ENCODE peak calls at places on chromosome 1, in five cellular contexts. C is tibial nerve, H is A549, G is AG09309, Q is adrenal gland. E is an unnamed sample.

GRCh38 chr1:109687641-109688499 is at the start of gene GSTM1:
- DNase-seq in C (no peak), H (no peak), G (peak; percentile 21), Q (peak; percentile 90), E (no peak)

GRCh38 chr1:151584278-151584677 is 27.6 kb upstream of the SNX27 start:
- DNase-seq in C (no peak), H (no peak), G (no peak), Q (no peak), E (no peak)

GRCh38 chr1:159872896-159873295 is 10.4 kb upstream of the VSIG8 start:
- DNase-seq in C (no peak), H (no peak), G (no peak), Q (no peak), E (no peak)

GRCh38 chr1:228285661-228286504 is 78.0 kb downstream of the OBSCN start:
- DNase-seq in C (no peak), H (no peak), G (no peak), Q (no peak), E (peak; percentile 5)

GRCh38 chr1:46757256-46757955 is 38.5 kb upstream of the EFCAB14 start:
- DNase-seq in C (no peak), H (no peak), G (no peak), Q (no peak), E (no peak)

GRCh38 chr1:223188618-223189356 is 45.7 kb upstream of the TLR5 start:
- DNase-seq in C (no peak), H (no peak), G (no peak), Q (no peak), E (no peak)

GRCh38 chr1:160742428-160743127 is 3.5 kb downstream of the SLAMF7 start:
- DNase-seq in C (no peak), H (no peak), G (no peak), Q (no peak), E (no peak)

GRCh38 chr1:119682141-119682540 is 29.6 kb upstream of the PHGDH start:
- DNase-seq in C (no peak), H (no peak), G (no peak), Q (no peak), E (no peak)

GRCh38 chr1:143699731-143700130 is 272.1 kb downstream of the FAM72C start:
- DNase-seq in C (no peak), H (no peak), G (no peak), Q (no peak), E (peak; percentile 19)

GRCh38 chr1:37890378-37891014 is 31.1 kb upstream of the MTF1 start:
- DNase-seq in C (peak; percentile 28), H (peak; percentile 14), G (peak; percentile 11), Q (no peak), E (no peak)

GRCh38 chr1:234726359-234726836 is 116.4 kb upstream of the IRF2BP2 start:
- DNase-seq in C (peak; percentile 36), H (no peak), G (no peak), Q (no peak), E (no peak)

GRCh38 chr1:78142731-78143130 is 97.0 kb downstream of the GIPC2 start:
- DNase-seq in C (no peak), H (no peak), G (no peak), Q (no peak), E (no peak)
- H3K4me3 ChIP-seq in C (peak overlapping the region; percentile 2), H (no peak overlapping the region), G (no peak overlapping the region), Q (no peak overlapping the region), E (no peak overlapping the region)

DNA sequence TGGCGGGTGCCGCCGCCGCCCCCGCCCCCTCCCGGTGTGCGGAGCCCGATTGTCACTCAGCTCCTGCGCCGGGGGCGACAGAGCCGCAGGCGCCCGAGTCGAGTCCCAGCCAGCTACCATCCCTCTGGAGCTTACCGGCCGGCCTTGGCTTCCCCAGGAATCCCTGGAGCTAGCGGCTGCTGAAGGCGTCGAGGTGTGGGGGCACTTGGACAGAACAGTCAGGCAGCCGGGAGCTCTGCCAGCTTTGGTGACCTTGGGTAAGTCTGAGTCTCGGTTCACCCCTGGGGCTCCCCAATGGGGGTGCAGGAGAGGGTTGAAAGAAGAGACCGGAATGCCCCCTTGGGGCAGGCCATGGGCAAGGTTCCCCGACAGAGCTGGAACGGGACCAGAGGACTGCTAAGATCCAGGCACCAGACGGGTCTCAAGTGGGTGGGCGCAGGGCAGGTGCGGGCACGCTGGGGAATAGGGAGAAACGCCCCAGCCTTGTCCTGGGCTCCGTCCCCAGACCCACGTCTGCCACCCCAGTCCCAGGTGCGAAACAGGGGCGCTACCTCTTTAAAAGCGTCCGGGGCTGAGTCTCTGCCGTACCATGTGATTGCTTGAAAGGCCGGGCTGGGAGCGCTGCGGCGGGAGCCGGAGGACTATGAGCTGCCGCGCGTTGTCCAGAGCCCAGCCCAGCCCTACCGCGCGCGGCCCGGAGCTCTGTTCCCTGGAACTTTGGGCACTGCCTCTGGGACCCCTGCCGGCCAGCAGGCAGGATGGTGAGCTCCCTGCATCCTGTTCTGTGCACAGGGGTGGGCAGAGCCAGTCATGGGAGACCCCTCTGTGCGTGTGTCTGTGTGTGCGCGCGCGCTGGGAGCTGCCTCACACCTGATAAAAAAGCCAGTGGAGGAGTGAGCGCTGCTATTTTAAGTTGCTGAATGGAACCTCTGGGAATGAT is at the start of gene ADORA1:
- DNase-seq in C (peak; percentile 55), H (peak; percentile 55), G (no peak), Q (peak; percentile 74), E (peak; percentile 64)
- TF ChIP-seq CTCF in C (no peak), H (no peak), G (peak; percentile 17), Q (no peak), E (no peak)

DNA sequence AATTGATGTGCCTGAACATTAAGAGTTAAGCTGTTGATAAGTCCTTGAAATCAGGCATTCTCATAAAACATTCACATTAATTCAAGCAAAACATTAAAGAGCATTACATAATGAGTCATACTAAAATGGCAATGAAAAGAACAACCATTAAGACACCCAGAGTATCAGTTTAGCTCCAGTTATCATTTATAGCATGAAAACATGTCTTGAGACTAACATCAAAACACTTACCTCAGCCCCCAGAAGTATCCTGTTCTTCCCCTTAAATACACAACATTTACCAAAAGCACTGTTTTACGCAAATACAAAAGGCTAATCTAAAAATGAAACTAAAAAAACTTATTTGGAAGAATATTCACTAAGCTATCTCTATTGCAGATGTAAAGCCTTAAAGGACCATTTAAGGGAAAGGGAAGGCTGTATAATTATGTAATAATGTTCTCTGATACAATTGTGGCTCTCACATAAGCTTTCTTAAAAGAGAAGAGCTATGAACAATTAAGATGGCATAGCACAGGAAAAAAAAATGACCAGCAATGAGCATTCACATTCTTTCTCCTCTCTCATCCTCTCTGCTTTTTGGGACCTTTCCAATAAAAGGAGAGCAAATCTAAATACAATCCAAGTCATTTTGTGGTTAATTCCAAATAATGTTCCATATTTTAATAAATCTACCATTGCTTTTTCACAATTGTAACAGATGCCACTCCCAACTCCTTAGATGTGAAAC is 23.7 kb downstream of the SMYD3 start:
- DNase-seq in C (no peak), H (no peak), G (no peak), Q (no peak), E (no peak)
- H3K4me3 ChIP-seq in C (peak overlapping the region; percentile 23), H (no peak overlapping the region), G (no peak overlapping the region), Q (no peak overlapping the region), E (no peak overlapping the region)

GRCh38 chr1:168234846-168235547 is 9.2 kb downstream of the SFT2D2 start:
- DNase-seq in C (no peak), H (peak; percentile 84), G (no peak), Q (no peak), E (peak; percentile 49)

GRCh38 chr1:168230709-168231108 is 4.9 kb downstream of the SFT2D2 start:
- DNase-seq in C (no peak), H (peak; percentile 30), G (no peak), Q (no peak), E (no peak)

GRCh38 chr1:168235937-168236336 is 10.1 kb downstream of the SFT2D2 start:
- DNase-seq in C (no peak), H (no peak), G (no peak), Q (no peak), E (no peak)

GRCh38 chr1:168236836-168237611 is 11.2 kb downstream of the SFT2D2 start:
- DNase-seq in C (no peak), H (no peak), G (no peak), Q (peak; percentile 51), E (no peak)

GRCh38 chr1:168235548-168235885 is 9.7 kb downstream of the SFT2D2 start:
- DNase-seq in C (no peak), H (no peak), G (no peak), Q (no peak), E (no peak)
- TF ChIP-seq CTCF in C (peak; percentile 3), H (no peak), G (no peak), Q (no peak), E (no peak)

DNA sequence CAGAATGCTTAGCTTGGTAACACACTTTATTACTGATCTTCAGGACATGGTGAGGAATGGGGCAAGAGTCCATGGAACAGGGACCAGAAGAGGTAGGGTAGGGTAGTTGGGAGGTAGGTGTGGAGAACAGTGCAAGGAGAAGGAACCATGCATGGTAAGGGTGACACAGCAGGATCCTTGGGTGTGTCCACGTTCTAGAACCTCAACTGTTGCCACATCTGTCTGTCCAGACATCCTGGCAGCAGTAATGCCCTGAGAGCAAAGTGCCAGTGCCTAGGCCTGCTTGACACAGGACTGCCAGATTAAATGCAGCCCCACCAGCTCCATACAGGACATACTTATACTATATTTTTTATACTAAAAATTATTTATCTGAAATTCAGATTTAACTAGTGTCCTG is 13.9 kb downstream of the DMAP1 start:
- DNase-seq in C (no peak), H (no peak), G (no peak), Q (no peak), E (no peak)
- H3K4me3 ChIP-seq in C (no peak overlapping the region), H (no peak overlapping the region), G (no peak overlapping the region), Q (no peak overlapping the region), E (no peak overlapping the region)

GRCh38 chr1:201880928-201881571 is 7.6 kb upstream of the SHISA4 start:
- DNase-seq in C (no peak), H (no peak), G (no peak), Q (no peak), E (no peak)

GRCh38 chr1:201883266-201883665 is 5.4 kb upstream of the SHISA4 start:
- DNase-seq in C (no peak), H (no peak), G (no peak), Q (no peak), E (no peak)

GRCh38 chr1:201881617-201882016 is 7.1 kb upstream of the SHISA4 start:
- DNase-seq in C (no peak), H (no peak), G (no peak), Q (no peak), E (no peak)

GRCh38 chr1:201883786-201884185 is 4.9 kb upstream of the SHISA4 start:
- DNase-seq in C (no peak), H (no peak), G (no peak), Q (peak; percentile 91), E (no peak)

GRCh38 chr1:201882665-201883132 is 6.0 kb upstream of the SHISA4 start:
- DNase-seq in C (no peak), H (no peak), G (peak; percentile 48), Q (no peak), E (no peak)
- TF ChIP-seq CTCF in C (no peak), H (no peak), G (peak; percentile 35), Q (no peak), E (no peak)

GRCh38 chr1:54540891-54541290 is 7.1 kb upstream of the ACOT11 start:
- DNase-seq in C (no peak), H (no peak), G (no peak), Q (no peak), E (no peak)

GRCh38 chr1:54545916-54546635 is 2.0 kb upstream of the ACOT11 start:
- DNase-seq in C (no peak), H (no peak), G (no peak), Q (no peak), E (no peak)

GRCh38 chr1:54542120-54542961 is 5.7 kb upstream of the ACOT11 start:
- DNase-seq in C (no peak), H (peak; percentile 55), G (no peak), Q (peak; percentile 61), E (peak; percentile 81)

GRCh38 chr1:54543729-54544496 is 4.1 kb upstream of the ACOT11 start:
- DNase-seq in C (no peak), H (no peak), G (peak; percentile 37), Q (no peak), E (peak; percentile 83)

GRCh38 chr1:54542962-54543539 is 5.0 kb upstream of the ACOT11 start:
- DNase-seq in C (no peak), H (no peak), G (no peak), Q (no peak), E (no peak)
- H3K4me3 ChIP-seq in C (peak overlapping the region; percentile 56), H (peak overlapping the region; percentile 51), G (no peak overlapping the region), Q (no peak overlapping the region), E (peak overlapping the region; percentile 51)

E was measured in BE2C.